ENCODE peak calls at places on chromosomes 2 and 18, in nine cellular contexts. W is left ventricle myocardium inferior, M is ovary, N is pancreas, K is AG09309, P is epithelial cell of esophagus, S is cardiac fibroblast, R is foreskin fibroblast, T is lower lobe of right lung. D is an unnamed sample.

GRCh38 chr2:33782395-33783239 is 183.5 kb upstream of the FAM98A start:
- DNase-seq in N (no peak), K (no peak), W (no peak), S (no peak), M (no peak), T (no peak), R (no peak), P (no peak), D (no peak)

GRCh38 chr18:47050468-47050867 is 15.0 kb upstream of the ELOA2 start:
- DNase-seq in R (peak; percentile 76), P (peak; percentile 63), T (no peak), N (peak; percentile 17), W (no peak), S (peak; percentile 68), K (peak; percentile 33), M (no peak), D (peak; percentile 68)

GRCh38 chr2:84830095-84830494 is 50.8 kb downstream of the TRABD2A start:
- DNase-seq in S (no peak), R (no peak), T (peak; percentile 75), P (peak; percentile 17), M (peak; percentile 63), K (no peak), W (peak; percentile 26), N (no peak), D (no peak)

GRCh38 chr18:34740101-34740500 is 30.0 kb downstream of the DTNA start:
- DNase-seq in M (no peak), S (no peak), K (no peak), W (no peak), P (no peak), N (no peak), T (no peak), R (no peak), D (no peak)

GRCh38 chr18:78642561-78643398 is 336.8 kb upstream of the SALL3 start:
- DNase-seq in T (no peak), W (no peak), K (no peak), P (no peak), S (no peak), M (no peak), N (no peak), R (no peak), D (no peak)

GRCh38 chr2:45802739-45803138 is 151.3 kb downstream of the PRKCE start:
- DNase-seq in T (no peak), R (no peak), P (no peak), N (no peak), S (no peak), W (no peak), K (no peak), M (no peak), D (no peak)

GRCh38 chr2:192007819-192008218 is 160.9 kb upstream of the CAVIN2 start:
- DNase-seq in S (peak; percentile 44), P (peak; percentile 15), W (no peak), K (no peak), N (no peak), R (peak; percentile 43), T (no peak), M (no peak), D (peak; percentile 54)

GRCh38 chr2:29443627-29444026 is 328.4 kb downstream of the CLIP4 start:
- DNase-seq in T (no peak), M (no peak), W (no peak), R (peak; percentile 32), S (no peak), N (no peak), P (peak; percentile 92), K (no peak), D (no peak)

DNA sequence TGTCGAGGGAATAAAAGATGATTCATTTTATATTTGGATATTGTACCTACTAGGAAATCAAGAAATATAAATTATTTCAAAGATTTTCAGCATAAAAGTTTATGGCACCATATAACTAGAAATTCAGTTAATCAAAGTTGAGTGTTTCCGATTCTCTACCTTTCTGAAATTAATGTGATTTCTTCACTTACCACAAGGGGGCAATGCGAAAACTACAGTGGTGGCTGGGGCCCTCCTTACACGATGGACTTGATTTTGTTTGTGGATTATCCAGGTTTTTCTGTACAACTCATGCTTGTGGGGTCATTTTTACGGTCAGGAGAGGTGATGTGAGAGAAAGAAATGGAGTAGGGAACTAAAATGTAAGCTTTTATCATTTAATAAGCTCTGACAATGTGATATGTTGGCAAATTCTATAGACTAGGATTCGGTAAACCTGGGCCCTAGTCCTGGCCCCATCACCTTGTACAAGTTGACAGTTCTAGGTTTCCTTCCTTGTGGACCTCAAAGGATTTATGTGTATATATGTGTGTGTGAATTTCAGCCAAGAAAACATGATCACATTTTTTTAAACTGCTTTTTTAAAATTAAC is 47.6 kb downstream of the G6PC2 start:
- DNase-seq in K (no peak), S (peak; percentile 30), T (no peak), N (no peak), P (peak; percentile 34), W (no peak), M (no peak), R (peak; percentile 11), D (peak; percentile 22)
- TF ChIP-seq CTCF in K (peak; percentile 58), S (peak; percentile 67), T (peak; percentile 51), N (peak; percentile 14), P (peak; percentile 65), W (peak; percentile 54), M (no peak), R (peak; percentile 53), D (peak; percentile 70)

GRCh38 chr2:237670641-237671040 is 43.3 kb downstream of the LRRFIP1 start:
- DNase-seq in P (no peak), T (no peak), R (peak; percentile 36), M (peak; percentile 63), W (no peak), K (no peak), S (no peak), N (no peak), D (peak; percentile 35)

GRCh38 chr2:237674731-237675276 is 47.4 kb downstream of the LRRFIP1 start:
- DNase-seq in T (peak; percentile 94), M (peak; percentile 75), P (peak; percentile 75), R (peak; percentile 79), W (peak; percentile 83), N (peak; percentile 56), K (no peak), S (peak; percentile 94), D (peak; percentile 69)

GRCh38 chr2:237673130-237673921 is 45.9 kb downstream of the LRRFIP1 start:
- DNase-seq in P (peak; percentile 81), M (no peak), S (peak; percentile 65), K (no peak), T (peak; percentile 93), N (no peak), W (peak; percentile 66), R (peak; percentile 18), D (no peak)

GRCh38 chr2:237671466-237672173 is 44.2 kb downstream of the LRRFIP1 start:
- DNase-seq in S (no peak), P (no peak), R (no peak), M (no peak), W (no peak), N (no peak), K (no peak), T (no peak), D (no peak)

DNA sequence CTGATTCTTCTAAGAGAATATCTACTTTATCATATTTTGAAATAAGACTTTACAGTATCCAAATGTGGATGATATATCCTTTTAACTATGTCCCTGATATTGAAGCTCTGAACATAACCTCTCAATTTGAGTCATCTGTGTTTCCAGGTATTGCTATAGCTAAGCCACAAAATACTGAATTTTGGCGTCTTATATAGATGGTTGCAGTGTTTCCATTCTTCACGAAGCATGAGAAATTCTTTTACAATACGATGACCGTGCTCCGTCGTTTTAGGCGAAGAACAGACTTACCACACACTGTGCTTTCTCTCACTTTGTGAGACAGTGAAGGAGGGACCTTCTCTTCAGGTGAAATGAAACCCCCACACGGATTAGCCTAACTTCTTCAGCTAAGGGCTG is 45.3 kb downstream of the LRRFIP1 start:
- DNase-seq in S (no peak), N (no peak), P (no peak), K (no peak), T (no peak), R (no peak), M (no peak), W (no peak), D (no peak)
- H3K4me3 ChIP-seq in S (no peak overlapping the region), N (no peak overlapping the region), P (no peak overlapping the region), K (no peak overlapping the region), T (no peak overlapping the region), R (no peak overlapping the region), M (no peak overlapping the region), W (no peak overlapping the region), D (no peak overlapping the region)

GRCh38 chr2:157877761-157878400 is 1.8 kb upstream of the ACVR1 start:
- DNase-seq in K (no peak), S (no peak), M (no peak), N (no peak), W (no peak), T (no peak), P (no peak), R (no peak), D (no peak)

GRCh38 chr2:157875720-157876065 is 437 bp downstream of the ACVR1 start:
- DNase-seq in R (no peak), T (peak; percentile 75), N (no peak), S (no peak), M (peak; percentile 67), K (no peak), W (peak; percentile 67), P (peak; percentile 57), D (no peak)

GRCh38 chr2:157874997-157875719 is 972 bp downstream of the ACVR1 start:
- DNase-seq in S (peak; percentile 83), P (peak; percentile 88), K (peak; percentile 74), R (peak; percentile 91), M (peak; percentile 41), W (peak; percentile 34), T (peak; percentile 51), N (peak; percentile 24), D (peak; percentile 95)

GRCh38 chr2:157876771-157877108 is 610 bp upstream of the ACVR1 start:
- DNase-seq in M (no peak), T (no peak), R (no peak), W (no peak), N (no peak), K (no peak), S (no peak), P (no peak), D (no peak)

DNA sequence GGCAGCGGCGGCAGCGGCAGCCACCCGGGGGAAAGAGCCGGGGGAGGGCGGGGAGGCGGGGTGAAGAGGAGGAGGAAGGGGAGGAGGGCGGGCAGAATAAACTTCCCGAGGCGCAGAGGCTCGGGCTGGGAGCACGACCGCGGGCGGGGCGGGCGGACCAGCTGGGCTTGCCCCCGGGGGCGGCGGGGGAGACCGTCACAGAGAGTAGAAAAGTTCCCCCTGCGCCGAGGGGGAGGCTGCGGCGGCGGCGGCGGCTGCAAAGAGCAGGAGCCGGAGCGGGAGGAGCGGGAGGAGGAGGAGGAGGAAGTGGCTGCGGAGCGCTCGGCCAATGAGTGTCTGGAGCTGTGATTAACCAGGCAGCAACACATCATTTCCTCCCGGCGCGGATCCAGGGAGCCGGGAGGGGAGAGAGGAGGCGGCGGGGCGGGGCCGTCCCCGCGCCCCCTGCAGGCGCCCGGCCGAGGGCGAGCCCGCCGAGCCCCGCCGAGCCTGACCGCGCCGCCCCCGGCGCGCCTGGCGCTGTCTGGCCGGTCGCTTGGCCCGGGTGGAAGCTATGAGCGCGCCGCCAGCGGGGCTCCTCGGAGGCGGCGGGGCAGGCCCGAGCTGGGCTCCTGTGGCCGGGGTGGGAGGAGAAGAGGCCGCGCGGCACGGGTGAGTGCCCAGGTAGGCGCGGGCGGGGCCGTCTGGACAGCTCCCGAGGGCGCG is at the start of gene ACVR1:
- DNase-seq in P (peak; percentile 98), R (peak; percentile 99), S (peak; percentile 98), M (peak; percentile 96), T (peak; percentile 97), K (peak; percentile 92), N (peak; percentile 94), W (peak; percentile 96), D (peak; percentile 97)
- TF ChIP-seq CTCF in P (no peak), R (no peak), S (peak; percentile 8), M (peak; percentile 49), T (peak; percentile 26), K (peak; percentile 35), N (no peak), W (peak; percentile 52), D (no peak)

GRCh38 chr2:152201466-152201830 is 25.9 kb upstream of the STAM2 start:
- DNase-seq in N (no peak), K (no peak), S (no peak), M (no peak), W (no peak), T (no peak), R (no peak), P (no peak), D (no peak)

GRCh38 chr2:152198499-152198898 is 22.9 kb upstream of the STAM2 start:
- DNase-seq in S (no peak), W (no peak), R (no peak), M (no peak), K (no peak), P (no peak), T (no peak), N (no peak), D (no peak)

GRCh38 chr2:152200101-152200500 is 24.5 kb upstream of the STAM2 start:
- DNase-seq in N (no peak), S (no peak), P (no peak), T (no peak), K (no peak), R (peak; percentile 27), W (no peak), M (no peak), D (no peak)

DNA sequence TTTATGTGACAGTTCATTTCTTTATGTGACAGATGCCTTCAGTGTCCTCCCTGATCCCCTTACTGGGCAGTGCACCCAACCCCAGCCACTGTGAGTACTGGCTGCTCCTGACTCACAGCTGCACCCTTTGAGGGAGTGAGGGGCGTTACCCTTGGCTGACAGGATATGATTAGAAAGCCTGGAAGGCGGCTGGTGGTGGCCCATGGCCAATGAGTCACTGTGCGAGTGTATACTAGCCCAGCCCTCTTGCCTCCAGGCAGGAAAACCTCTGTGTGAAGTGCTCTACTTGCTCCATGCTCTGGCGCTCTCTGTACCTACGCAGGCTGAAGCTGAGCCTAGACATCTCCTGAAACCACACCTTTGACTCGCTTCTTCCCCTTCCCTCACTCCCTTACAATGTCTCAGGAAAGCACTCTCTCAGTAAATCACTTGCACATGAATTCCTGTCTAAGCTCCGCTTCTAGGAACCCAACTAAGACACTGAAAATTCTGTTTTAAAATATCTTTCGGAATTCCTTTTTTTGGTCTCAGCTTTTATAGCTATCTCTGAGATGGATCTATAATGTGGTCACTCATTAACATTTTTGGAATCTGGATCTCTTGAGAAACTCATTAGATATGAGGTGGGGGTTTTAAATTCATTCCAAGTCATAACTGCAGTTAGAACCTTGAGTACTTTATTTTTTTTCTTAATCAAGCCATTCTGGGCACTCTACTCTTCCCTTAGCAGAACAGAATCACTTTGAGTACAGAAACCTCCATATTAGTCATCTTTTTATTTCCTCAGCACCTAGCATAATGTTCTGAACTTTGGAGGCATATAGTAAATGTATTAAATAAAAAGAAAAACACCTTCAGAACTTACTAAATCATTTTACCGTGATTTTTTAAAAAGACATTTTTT is 25.3 kb upstream of the STAM2 start:
- DNase-seq in K (peak; percentile 88), M (peak; percentile 36), W (peak; percentile 88), P (peak; percentile 100), T (peak; percentile 63), N (peak; percentile 85), R (peak; percentile 99), S (peak; percentile 92), D (peak; percentile 98)
- H3K4me3 ChIP-seq in K (peak overlapping the region; percentile 33), M (no peak overlapping the region), W (no peak overlapping the region), P (no peak overlapping the region), T (no peak overlapping the region), N (no peak overlapping the region), R (peak overlapping the region; percentile 31), S (peak overlapping the region; percentile 27), D (peak overlapping the region; percentile 42)

D was measured in fibroblast of mammary gland.